ENCODE peak calls at places on chromosomes 4 and X, in four cellular contexts. T is AG08395, G is kidney, M is germinal center. L is an unnamed sample.

GRCh38 chr4:13542577-13543042 is 1.7 kb downstream of the NKX3-2 start:
- DNase-seq in M (no peak), T (no peak), G (peak; percentile 62), L (no peak)

GRCh38 chr4:38160487-38161207 is 200.4 kb downstream of the PTTG2 start:
- DNase-seq in T (peak; percentile 90), M (peak; percentile 17), G (no peak), L (peak; percentile 78)

GRCh38 chr4:70715097-70715496 is 6.7 kb upstream of the RUFY3 start:
- DNase-seq in M (no peak), G (no peak), T (no peak), L (no peak)

GRCh38 chrX:70454441-70455365 is 10.1 kb downstream of the DLG3 start:
- DNase-seq in G (peak; percentile 95), M (peak; percentile 79), T (no peak), L (peak; percentile 64)

GRCh38 chr4:93730251-93730650 is 98.3 kb upstream of the ATOH1 start:
- DNase-seq in M (no peak), T (no peak), G (no peak), L (no peak)

GRCh38 chrX:45889471-45889870 is 655.8 kb downstream of the ZNF674 start:
- DNase-seq in G (no peak), T (peak; percentile 42), M (no peak), L (no peak)

GRCh38 chr4:73815145-73815544 is 21.3 kb upstream of the CXCL6 start:
- DNase-seq in G (no peak), M (no peak), T (no peak), L (no peak)

GRCh38 chr4:1808851-1809753 is 16.0 kb downstream of the FGFR3 start:
- DNase-seq in M (no peak), G (no peak), T (no peak), L (no peak)

GRCh38 chrX:23616361-23616760 is 50.9 kb upstream of the PRDX4 start:
- DNase-seq in T (peak; percentile 51), M (peak; percentile 2), G (no peak), L (peak; percentile 38)

GRCh38 chr4:5146248-5146647 is 95.0 kb downstream of the STK32B start:
- DNase-seq in G (no peak), M (no peak), T (no peak), L (no peak)

GRCh38 chrX:133249659-133250058 is 31.5 kb upstream of the TFDP3 start:
- DNase-seq in G (no peak), T (no peak), M (peak; percentile 3), L (peak; percentile 11)

GRCh38 chrX:97315939-97316338 is 432.2 kb downstream of the RPA4 start:
- DNase-seq in G (no peak), M (no peak), T (no peak), L (no peak)

L was measured in AG20443.